ENCODE peak calls at places on chromosome 19, in six cellular contexts. One of them, this sample, is unnamed.

GRCh38 chr19:10516671-10517286 is 468 bp downstream of the S1PR5 start:
- DNase-seq in activated naive CD4-positive, alpha-beta T cell treated with anti-CD3 and anti-CD28 coated beads, Interleukin-2, amount 50 U/mL, for 72 hours: no peak
- DNase-seq in effector memory CD4-positive, alpha-beta T cell: no peak
- DNase-seq in stimulated activated CD8-positive, alpha-beta memory T cell treated with anti-CD3 and anti-CD28 coated beads, Interleukin-4, amount 100 ng/mL, for 24 hours: no peak
- DNase-seq in stimulated activated CD4-positive, alpha-beta T cell treated with anti-CD3 and anti-CD28 coated beads, Interleukin-2, amount 100 ng/mL, for 48 hours: no peak
- DNase-seq in EH: peak; percentile 57
- DNase-seq in this sample: no peak

GRCh38 chr19:6890938-6891337 is 3.6 kb downstream of the ADGRE1 start:
- DNase-seq in effector memory CD4-positive, alpha-beta T cell: no peak
- DNase-seq in EH: no peak
- DNase-seq in stimulated activated CD8-positive, alpha-beta memory T cell treated with anti-CD3 and anti-CD28 coated beads, Interleukin-4, amount 100 ng/mL, for 24 hours: peak; percentile 4
- DNase-seq in stimulated activated CD4-positive, alpha-beta T cell treated with anti-CD3 and anti-CD28 coated beads, Interleukin-2, amount 100 ng/mL, for 48 hours: peak; percentile 26
- DNase-seq in activated naive CD4-positive, alpha-beta T cell treated with anti-CD3 and anti-CD28 coated beads, Interleukin-2, amount 50 U/mL, for 72 hours: peak; percentile 18
- DNase-seq in this sample: no peak

GRCh38 chr19:51559240-51559639 is 11.8 kb upstream of the ZNF175 start:
- DNase-seq in stimulated activated CD8-positive, alpha-beta memory T cell treated with anti-CD3 and anti-CD28 coated beads, Interleukin-4, amount 100 ng/mL, for 24 hours: no peak
- DNase-seq in activated naive CD4-positive, alpha-beta T cell treated with anti-CD3 and anti-CD28 coated beads, Interleukin-2, amount 50 U/mL, for 72 hours: no peak
- DNase-seq in stimulated activated CD4-positive, alpha-beta T cell treated with anti-CD3 and anti-CD28 coated beads, Interleukin-2, amount 100 ng/mL, for 48 hours: no peak
- DNase-seq in EH: no peak
- DNase-seq in effector memory CD4-positive, alpha-beta T cell: no peak
- DNase-seq in this sample: no peak

GRCh38 chr19:43504426-43505185 is at the start of gene PHLDB3:
- DNase-seq in activated naive CD4-positive, alpha-beta T cell treated with anti-CD3 and anti-CD28 coated beads, Interleukin-2, amount 50 U/mL, for 72 hours: peak; percentile 61
- DNase-seq in stimulated activated CD4-positive, alpha-beta T cell treated with anti-CD3 and anti-CD28 coated beads, Interleukin-2, amount 100 ng/mL, for 48 hours: peak; percentile 47
- DNase-seq in effector memory CD4-positive, alpha-beta T cell: peak; percentile 9
- DNase-seq in stimulated activated CD8-positive, alpha-beta memory T cell treated with anti-CD3 and anti-CD28 coated beads, Interleukin-4, amount 100 ng/mL, for 24 hours: no peak
- DNase-seq in EH: no peak
- DNase-seq in this sample: peak; percentile 34

GRCh38 chr19:47495478-47496372 is 11.7 kb upstream of the KPTN start:
- DNase-seq in stimulated activated CD4-positive, alpha-beta T cell treated with anti-CD3 and anti-CD28 coated beads, Interleukin-2, amount 100 ng/mL, for 48 hours: no peak
- DNase-seq in effector memory CD4-positive, alpha-beta T cell: no peak
- DNase-seq in activated naive CD4-positive, alpha-beta T cell treated with anti-CD3 and anti-CD28 coated beads, Interleukin-2, amount 50 U/mL, for 72 hours: no peak
- DNase-seq in stimulated activated CD8-positive, alpha-beta memory T cell treated with anti-CD3 and anti-CD28 coated beads, Interleukin-4, amount 100 ng/mL, for 24 hours: no peak
- DNase-seq in EH: no peak
- DNase-seq in this sample: no peak

GRCh38 chr19:55086730-55087541 is 11.3 kb downstream of the EPS8L1 start:
- DNase-seq in activated naive CD4-positive, alpha-beta T cell treated with anti-CD3 and anti-CD28 coated beads, Interleukin-2, amount 50 U/mL, for 72 hours: peak; percentile 55
- DNase-seq in stimulated activated CD4-positive, alpha-beta T cell treated with anti-CD3 and anti-CD28 coated beads, Interleukin-2, amount 100 ng/mL, for 48 hours: no peak
- DNase-seq in EH: peak; percentile 97
- DNase-seq in effector memory CD4-positive, alpha-beta T cell: peak; percentile 36
- DNase-seq in stimulated activated CD8-positive, alpha-beta memory T cell treated with anti-CD3 and anti-CD28 coated beads, Interleukin-4, amount 100 ng/mL, for 24 hours: no peak
- DNase-seq in this sample: peak; percentile 23

GRCh38 chr19:45927565-45928261 is 13.1 kb upstream of the NANOS2 start:
- DNase-seq in EH: peak; percentile 89
- DNase-seq in activated naive CD4-positive, alpha-beta T cell treated with anti-CD3 and anti-CD28 coated beads, Interleukin-2, amount 50 U/mL, for 72 hours: peak; percentile 84
- DNase-seq in stimulated activated CD8-positive, alpha-beta memory T cell treated with anti-CD3 and anti-CD28 coated beads, Interleukin-4, amount 100 ng/mL, for 24 hours: peak; percentile 76
- DNase-seq in stimulated activated CD4-positive, alpha-beta T cell treated with anti-CD3 and anti-CD28 coated beads, Interleukin-2, amount 100 ng/mL, for 48 hours: peak; percentile 80
- DNase-seq in effector memory CD4-positive, alpha-beta T cell: peak; percentile 77
- DNase-seq in this sample: peak; percentile 84

GRCh38 chr19:6071103-6071485 is 39.2 kb downstream of the RFX2 start:
- DNase-seq in activated naive CD4-positive, alpha-beta T cell treated with anti-CD3 and anti-CD28 coated beads, Interleukin-2, amount 50 U/mL, for 72 hours: no peak
- DNase-seq in EH: peak; percentile 95
- DNase-seq in stimulated activated CD8-positive, alpha-beta memory T cell treated with anti-CD3 and anti-CD28 coated beads, Interleukin-4, amount 100 ng/mL, for 24 hours: no peak
- DNase-seq in effector memory CD4-positive, alpha-beta T cell: no peak
- DNase-seq in stimulated activated CD4-positive, alpha-beta T cell treated with anti-CD3 and anti-CD28 coated beads, Interleukin-2, amount 100 ng/mL, for 48 hours: no peak
- DNase-seq in this sample: no peak